ENCODE peak calls at places on chromosome 2, in four cellular contexts. One of them, this sample, is unnamed.
A peak's percentile ranks its signal among the peaks of the same experiment; 100 is the strongest.

GRCh38 chr2:46492301-46492700 is 12.9 kb downstream of the TMEM247 start:
- DNase-seq in coronary artery: no peak
- DNase-seq in hepatocyte: no peak
- DNase-seq in psoas muscle: no peak
- DNase-seq in this sample: no peak

GRCh38 chr2:54545700-54546450 is 89.7 kb downstream of the SPTBN1 start:
- DNase-seq in psoas muscle: no peak
- DNase-seq in coronary artery: no peak
- DNase-seq in hepatocyte: peak; percentile 78
- DNase-seq in this sample: no peak

GRCh38 chr2:576292-576691 is 100.9 kb downstream of the TMEM18 start:
- DNase-seq in psoas muscle: no peak
- DNase-seq in coronary artery: no peak
- DNase-seq in hepatocyte: no peak
- DNase-seq in this sample: no peak

GRCh38 chr2:84799772-84800171 is 81.1 kb downstream of the TRABD2A start:
- DNase-seq in psoas muscle: no peak
- DNase-seq in hepatocyte: no peak
- DNase-seq in coronary artery: no peak
- DNase-seq in this sample: no peak

GRCh38 chr2:217402622-217403383 is 542.9 kb upstream of the TNP1 start:
- DNase-seq in coronary artery: no peak
- DNase-seq in psoas muscle: peak; percentile 55
- DNase-seq in hepatocyte: peak; percentile 52
- DNase-seq in this sample: no peak

GRCh38 chr2:120346034-120346666 is at the start of gene INHBB:
- DNase-seq in hepatocyte: peak; percentile 73
- DNase-seq in coronary artery: no peak
- DNase-seq in psoas muscle: peak; percentile 64
- DNase-seq in this sample: no peak

GRCh38 chr2:55391155-55391554 is 28.5 kb downstream of the CCDC88A start:
- DNase-seq in psoas muscle: no peak
- DNase-seq in coronary artery: no peak
- DNase-seq in hepatocyte: no peak
- DNase-seq in this sample: no peak

GRCh38 chr2:179932786-179933185 is 71.4 kb upstream of the ZNF385B start:
- DNase-seq in hepatocyte: no peak
- DNase-seq in coronary artery: no peak
- DNase-seq in psoas muscle: no peak
- DNase-seq in this sample: no peak

GRCh38 chr2:6846540-6846939 is 19.2 kb downstream of the CMPK2 start:
- DNase-seq in hepatocyte: no peak
- DNase-seq in psoas muscle: no peak
- DNase-seq in coronary artery: no peak
- DNase-seq in this sample: no peak

GRCh38 chr2:8659735-8660492 is 21.9 kb upstream of the ID2 start:
- DNase-seq in psoas muscle: no peak
- DNase-seq in coronary artery: no peak
- DNase-seq in hepatocyte: no peak
- DNase-seq in this sample: no peak

GRCh38 chr2:167333245-167333644 is 445.0 kb downstream of the XIRP2 start:
- DNase-seq in psoas muscle: no peak
- DNase-seq in hepatocyte: no peak
- DNase-seq in coronary artery: no peak
- DNase-seq in this sample: no peak
- TF ChIP-seq CTCF in psoas muscle: no peak
- TF ChIP-seq CTCF in hepatocyte: no peak
- TF ChIP-seq CTCF in coronary artery: no peak
- TF ChIP-seq CTCF in this sample: peak; percentile 30

DNA sequence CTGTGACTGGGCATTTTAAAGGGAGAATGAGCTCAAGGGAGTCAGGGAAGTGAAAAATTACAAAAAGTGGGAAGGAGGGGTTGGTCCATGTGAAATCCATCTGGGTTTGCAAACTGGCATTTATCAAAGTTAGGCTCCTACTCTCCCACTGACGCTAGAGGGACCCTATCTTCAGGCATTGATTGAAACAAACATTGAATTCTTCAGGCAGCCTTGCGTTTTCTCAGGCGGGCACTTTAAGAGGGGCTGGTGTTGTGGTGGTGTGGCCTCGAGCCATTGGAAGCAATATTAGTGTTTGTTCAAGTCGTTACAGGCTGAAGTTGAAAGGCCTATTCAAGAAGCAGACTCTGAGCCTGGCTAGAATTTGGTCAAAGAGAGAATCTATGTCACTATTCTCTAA is 36.6 kb downstream of the STON1 start:
- DNase-seq in coronary artery: no peak
- DNase-seq in psoas muscle: no peak
- DNase-seq in hepatocyte: peak; percentile 18
- DNase-seq in this sample: peak; percentile 24
- TF ChIP-seq CTCF in coronary artery: no peak
- TF ChIP-seq CTCF in psoas muscle: no peak
- TF ChIP-seq CTCF in hepatocyte: peak; percentile 36
- TF ChIP-seq CTCF in this sample: peak; percentile 52

DNA sequence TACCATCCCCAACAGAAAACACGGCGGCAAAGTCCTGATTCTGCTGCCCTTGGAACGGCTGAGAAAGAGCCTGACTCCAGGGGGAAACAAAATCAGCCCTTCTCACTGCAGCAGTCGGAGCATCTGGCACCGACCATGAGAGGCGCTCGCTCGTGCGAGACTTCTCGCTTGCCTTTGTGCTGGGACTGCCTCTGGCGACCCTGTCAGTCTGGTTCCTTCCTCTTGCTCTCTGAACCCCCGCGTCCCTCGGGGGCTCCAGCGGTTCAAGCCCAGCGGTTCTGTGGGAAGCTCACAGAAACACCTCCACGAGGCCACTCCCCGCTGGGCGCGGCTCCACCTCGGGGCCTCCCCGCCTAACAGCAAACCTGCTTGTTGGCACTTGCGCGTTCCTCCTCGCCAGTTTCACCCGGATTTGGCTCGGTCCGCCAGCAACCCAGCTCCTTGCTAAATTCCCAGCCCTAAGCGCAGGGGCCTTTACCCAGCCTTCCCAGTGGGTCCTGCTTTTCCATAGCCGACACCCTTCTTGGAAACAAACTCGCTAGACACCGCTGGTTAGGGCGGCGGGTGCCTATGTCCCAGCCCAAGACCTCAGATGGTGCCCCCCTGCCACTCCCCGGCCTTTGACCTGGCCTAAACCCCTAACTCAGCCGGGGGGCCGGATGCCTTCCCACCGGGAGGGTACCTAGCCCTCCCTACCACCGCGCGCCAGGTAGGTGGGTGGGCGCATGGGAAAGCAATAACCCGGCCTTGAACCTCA is 2.2 kb downstream of the RND3 start:
- DNase-seq in coronary artery: peak; percentile 91
- DNase-seq in hepatocyte: peak; percentile 87
- DNase-seq in psoas muscle: peak; percentile 77
- DNase-seq in this sample: peak; percentile 54
- TF ChIP-seq CTCF in coronary artery: no peak
- TF ChIP-seq CTCF in hepatocyte: peak; percentile 25
- TF ChIP-seq CTCF in psoas muscle: peak; percentile 17
- TF ChIP-seq CTCF in this sample: peak; percentile 47

GRCh38 chr2:216216951-216217903 is 108.1 kb downstream of the XRCC5 start:
- DNase-seq in coronary artery: no peak
- DNase-seq in psoas muscle: no peak
- DNase-seq in hepatocyte: no peak
- DNase-seq in this sample: no peak

GRCh38 chr2:216217904-216218260 is 108.7 kb downstream of the XRCC5 start:
- DNase-seq in coronary artery: no peak
- DNase-seq in psoas muscle: no peak
- DNase-seq in hepatocyte: no peak
- DNase-seq in this sample: no peak

GRCh38 chr2:216219866-216220265 is 110.7 kb downstream of the XRCC5 start:
- DNase-seq in coronary artery: no peak
- DNase-seq in hepatocyte: no peak
- DNase-seq in psoas muscle: no peak
- DNase-seq in this sample: no peak

GRCh38 chr2:216214768-216215167 is 105.6 kb downstream of the XRCC5 start:
- DNase-seq in hepatocyte: no peak
- DNase-seq in coronary artery: no peak
- DNase-seq in psoas muscle: no peak
- DNase-seq in this sample: no peak

DNA sequence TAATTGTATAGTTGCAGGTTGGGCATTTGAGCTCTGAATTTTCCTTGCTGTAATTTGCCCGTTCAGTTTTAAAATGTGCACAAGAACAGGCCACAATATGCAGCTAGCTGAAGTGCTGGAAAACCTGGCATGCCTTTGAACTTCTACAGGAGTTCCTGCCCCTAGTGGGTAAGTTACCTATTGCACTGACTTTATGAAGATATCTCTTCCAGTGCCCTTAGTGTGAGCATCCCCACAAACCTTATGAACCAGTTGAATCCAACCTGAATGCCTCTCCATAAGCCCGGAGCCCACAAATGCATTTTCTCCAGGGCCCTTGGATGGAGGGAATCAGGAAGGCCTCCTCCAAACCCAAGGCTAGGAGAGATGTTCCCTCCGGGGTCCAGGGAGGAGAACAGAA is 106.8 kb downstream of the XRCC5 start:
- DNase-seq in coronary artery: no peak
- DNase-seq in psoas muscle: no peak
- DNase-seq in hepatocyte: peak; percentile 49
- DNase-seq in this sample: no peak
- TF ChIP-seq CTCF in coronary artery: no peak
- TF ChIP-seq CTCF in psoas muscle: no peak
- TF ChIP-seq CTCF in hepatocyte: peak; percentile 38
- TF ChIP-seq CTCF in this sample: peak; percentile 55

GRCh38 chr2:69013123-69013836 is at the start of gene ANTXR1:
- DNase-seq in coronary artery: peak; percentile 88
- DNase-seq in hepatocyte: peak; percentile 69
- DNase-seq in psoas muscle: peak; percentile 71
- DNase-seq in this sample: peak; percentile 51
- TF ChIP-seq CTCF in coronary artery: peak; percentile 14
- TF ChIP-seq CTCF in hepatocyte: no peak
- TF ChIP-seq CTCF in psoas muscle: no peak
- TF ChIP-seq CTCF in this sample: peak; percentile 49

DNA sequence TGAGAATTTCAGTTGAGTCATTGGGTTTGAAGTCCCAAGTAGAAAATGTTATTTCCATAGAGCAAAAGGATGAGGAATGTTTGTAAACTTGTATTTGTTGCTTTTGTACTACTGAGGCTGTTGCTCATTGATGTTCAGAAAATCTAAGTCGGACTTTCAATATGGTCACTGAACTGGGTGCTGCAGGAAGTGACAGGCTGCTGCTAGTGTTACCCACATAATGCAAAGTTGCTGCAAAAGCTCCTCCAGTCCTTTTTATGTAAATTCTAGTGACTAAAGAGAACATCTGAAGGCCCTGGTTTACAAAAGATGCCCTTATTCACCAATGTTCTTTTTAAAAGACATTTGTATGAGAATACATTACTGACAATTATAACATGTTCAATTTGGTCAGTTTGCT is 131.1 kb upstream of the FAM98A start:
- DNase-seq in coronary artery: no peak
- DNase-seq in hepatocyte: no peak
- DNase-seq in psoas muscle: no peak
- DNase-seq in this sample: no peak
- TF ChIP-seq CTCF in coronary artery: no peak
- TF ChIP-seq CTCF in hepatocyte: no peak
- TF ChIP-seq CTCF in psoas muscle: no peak
- TF ChIP-seq CTCF in this sample: no peak

GRCh38 chr2:64654063-64654811 is 524 bp upstream of the SERTAD2 start:
- DNase-seq in coronary artery: peak; percentile 94
- DNase-seq in hepatocyte: peak; percentile 89
- DNase-seq in psoas muscle: peak; percentile 93
- DNase-seq in this sample: peak; percentile 72
- TF ChIP-seq CTCF in coronary artery: no peak
- TF ChIP-seq CTCF in hepatocyte: no peak
- TF ChIP-seq CTCF in psoas muscle: no peak
- TF ChIP-seq CTCF in this sample: no peak

GRCh38 chr2:134191835-134192234 is 62.0 kb upstream of the MGAT5 start:
- DNase-seq in psoas muscle: no peak
- DNase-seq in coronary artery: no peak
- DNase-seq in hepatocyte: no peak
- DNase-seq in this sample: no peak

GRCh38 chr2:134193006-134193405 is 60.9 kb upstream of the MGAT5 start:
- DNase-seq in coronary artery: no peak
- DNase-seq in psoas muscle: no peak
- DNase-seq in hepatocyte: no peak
- DNase-seq in this sample: no peak

GRCh38 chr2:134194519-134194918 is 59.4 kb upstream of the MGAT5 start:
- DNase-seq in hepatocyte: no peak
- DNase-seq in psoas muscle: no peak
- DNase-seq in coronary artery: no peak
- DNase-seq in this sample: no peak

GRCh38 chr2:134195341-134195740 is 58.5 kb upstream of the MGAT5 start:
- DNase-seq in psoas muscle: no peak
- DNase-seq in coronary artery: no peak
- DNase-seq in hepatocyte: no peak
- DNase-seq in this sample: no peak

DNA sequence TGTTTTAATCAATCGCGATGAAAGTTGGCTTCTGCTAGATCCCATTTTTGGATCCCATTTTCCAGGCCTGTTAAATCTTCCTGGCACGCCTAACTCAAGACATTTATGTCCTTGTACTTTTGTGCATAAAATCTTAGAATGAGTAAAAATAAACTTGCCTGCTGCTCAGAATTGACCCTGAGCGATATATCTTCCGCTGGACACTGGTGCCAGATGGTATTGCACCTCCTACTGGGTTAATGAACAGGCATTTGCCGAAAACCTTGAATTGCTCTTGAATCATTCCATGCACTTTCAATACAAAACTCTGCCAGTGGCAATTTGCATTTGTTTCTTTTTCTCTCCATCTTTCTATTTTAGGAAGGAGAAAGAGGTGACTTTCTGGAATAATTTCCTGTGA is 60.1 kb upstream of the MGAT5 start:
- DNase-seq in hepatocyte: no peak
- DNase-seq in psoas muscle: no peak
- DNase-seq in coronary artery: no peak
- DNase-seq in this sample: no peak
- TF ChIP-seq CTCF in hepatocyte: no peak
- TF ChIP-seq CTCF in psoas muscle: no peak
- TF ChIP-seq CTCF in coronary artery: no peak
- TF ChIP-seq CTCF in this sample: no peak

DNA sequence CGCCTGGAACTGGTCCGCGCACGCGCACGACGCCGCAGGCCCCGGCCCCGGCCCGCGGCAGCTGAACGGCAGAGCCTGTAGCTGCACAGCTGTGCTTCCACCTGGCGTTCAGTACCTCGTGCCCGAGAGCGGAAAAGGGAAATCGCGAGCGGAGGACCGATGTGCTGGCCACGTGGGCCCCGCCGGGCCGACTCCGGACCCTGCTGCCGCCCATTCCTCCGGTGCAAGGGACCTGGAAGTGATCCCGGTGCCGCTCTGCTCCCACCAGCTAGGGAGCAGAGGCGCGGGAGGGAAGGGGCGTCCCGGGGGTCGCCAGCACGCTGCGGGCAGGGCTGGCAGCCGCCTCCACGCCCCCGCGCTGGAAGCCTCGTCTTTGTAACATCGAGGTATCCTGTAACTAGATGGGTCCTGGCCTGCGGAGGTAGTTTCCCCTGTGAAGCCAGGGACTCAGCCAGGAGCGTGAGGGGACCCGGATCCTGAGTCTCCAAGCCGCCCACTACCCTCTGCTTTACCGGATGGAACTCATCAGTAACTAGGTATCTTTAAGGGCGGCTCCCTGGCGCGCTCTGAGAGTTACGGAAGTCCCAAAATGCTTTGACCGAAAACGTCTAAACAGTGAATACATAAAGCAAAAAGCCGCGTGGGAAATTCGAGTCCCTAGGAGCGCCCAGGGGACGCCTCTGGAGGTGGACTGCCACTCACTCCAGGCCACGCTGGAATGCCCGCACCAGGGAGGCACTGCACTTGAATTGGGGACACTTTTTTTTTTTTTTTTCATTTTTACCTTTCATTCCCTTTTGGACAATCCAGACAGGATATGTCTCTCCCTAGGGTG is 736 bp upstream of the ODC1 start:
- DNase-seq in coronary artery: peak; percentile 93
- DNase-seq in psoas muscle: peak; percentile 95
- DNase-seq in hepatocyte: no peak
- DNase-seq in this sample: peak; percentile 87
- TF ChIP-seq CTCF in coronary artery: no peak
- TF ChIP-seq CTCF in psoas muscle: no peak
- TF ChIP-seq CTCF in hepatocyte: peak; percentile 27
- TF ChIP-seq CTCF in this sample: peak; percentile 34

This sample was measured in neural crest cell.